ENCODE peak calls at places on chromosome 2, in eight cellular contexts. Y is H54, T is Peyer's patch, V is breast epithelium, L is A549, B is vagina, G is spleen, Q is K562. X is an unnamed sample.

GRCh38 chr2:201129044-201129505 is 13.1 kb downstream of the CFLAR start:
- DNase-seq in Y (no peak), T (no peak), V (no peak), L (peak; percentile 71), B (no peak), G (no peak), Q (no peak), X (no peak)

GRCh38 chr2:38474058-38474457 is 97.0 kb upstream of the ATL2 start:
- DNase-seq in Y (no peak), T (no peak), V (no peak), L (no peak), B (no peak), G (no peak), Q (no peak), X (no peak)

GRCh38 chr2:96832751-96833507 is 10.9 kb downstream of the ANKRD23 start:
- DNase-seq in Y (peak; percentile 70), T (peak; percentile 76), V (peak; percentile 69), L (peak; percentile 67), B (no peak), G (peak; percentile 85), Q (no peak), X (peak; percentile 46)

GRCh38 chr2:24337958-24338357 is 22.4 kb downstream of the ITSN2 start:
- DNase-seq in Y (no peak), T (no peak), V (no peak), L (no peak), B (no peak), G (no peak), Q (no peak), X (no peak)

GRCh38 chr2:101974663-101975062 is 17.1 kb upstream of the IL1R2 start:
- DNase-seq in Y (no peak), T (no peak), V (no peak), L (no peak), B (no peak), G (no peak), Q (no peak), X (no peak)

GRCh38 chr2:234241656-234242445 is 191.3 kb downstream of the SPP2 start:
- DNase-seq in Y (no peak), T (no peak), V (no peak), L (peak; percentile 85), B (no peak), G (no peak), Q (no peak), X (no peak)

GRCh38 chr2:219515874-219516629 is 1.8 kb downstream of the ASIC4 start:
- DNase-seq in Y (no peak), T (no peak), V (no peak), L (no peak), B (no peak), G (no peak), Q (no peak), X (no peak)

GRCh38 chr2:220127857-220128256 is 500.4 kb downstream of the SLC4A3 start:
- DNase-seq in Y (no peak), T (no peak), V (no peak), L (no peak), B (no peak), G (no peak), Q (no peak), X (no peak)

DNA sequence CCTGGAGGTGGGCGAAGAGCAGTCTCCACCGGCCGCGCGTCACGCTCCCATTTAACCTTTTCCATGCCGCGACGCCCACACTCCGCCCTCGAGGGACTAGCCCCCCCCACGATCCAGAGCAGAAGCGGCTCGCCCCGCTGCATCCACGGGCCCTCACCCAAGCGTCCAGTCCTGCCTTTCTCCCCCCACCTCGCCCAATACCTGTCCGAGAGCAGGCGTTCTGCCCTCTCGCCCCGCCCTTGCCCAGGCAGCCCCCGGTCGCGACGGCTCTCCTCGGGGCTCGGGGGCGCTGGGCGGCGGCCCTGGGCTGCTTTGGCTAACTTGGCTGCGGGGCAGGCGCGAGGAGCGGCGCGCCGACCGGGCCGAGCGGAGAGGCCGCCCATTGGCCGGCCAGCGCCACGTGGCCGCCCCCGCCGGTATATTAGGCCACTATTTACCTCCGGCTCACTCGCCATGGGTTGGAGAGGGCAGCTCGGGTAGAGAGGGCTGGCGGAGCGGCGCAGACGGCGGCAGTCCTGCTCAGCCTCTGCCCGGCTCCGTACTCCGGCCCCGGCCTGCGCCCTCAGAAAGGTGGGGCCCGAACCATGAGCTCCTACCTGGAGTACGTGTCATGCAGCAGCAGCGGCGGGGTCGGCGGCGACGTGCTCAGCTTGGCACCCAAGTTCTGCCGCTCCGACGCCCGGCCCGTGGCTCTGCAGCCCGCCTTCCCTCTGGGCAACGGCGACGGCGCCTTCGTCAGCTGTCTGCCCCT is at the start of gene HOXD1:
- DNase-seq in Y (peak; percentile 73), T (peak; percentile 82), V (no peak), L (peak; percentile 57), B (no peak), G (no peak), Q (peak; percentile 42), X (peak; percentile 49)
- TF ChIP-seq POLR2A in Y (peak; percentile 32), T (peak; percentile 85), V (no peak), L (no peak), B (no peak), G (no peak), Q (no peak), X (peak; percentile 23)

GRCh38 chr2:21006423-21007128 is 37.3 kb downstream of the APOB start:
- DNase-seq in Y (no peak), T (no peak), V (no peak), L (no peak), B (no peak), G (no peak), Q (no peak), X (no peak)

GRCh38 chr2:21005111-21005699 is 38.7 kb downstream of the APOB start:
- DNase-seq in Y (no peak), T (no peak), V (no peak), L (no peak), B (no peak), G (no peak), Q (no peak), X (no peak)

GRCh38 chr2:21004181-21004572 is 39.7 kb downstream of the APOB start:
- DNase-seq in Y (no peak), T (no peak), V (no peak), L (no peak), B (no peak), G (no peak), Q (no peak), X (no peak)

GRCh38 chr2:21007129-21008013 is 36.5 kb downstream of the APOB start:
- DNase-seq in Y (no peak), T (no peak), V (no peak), L (no peak), B (no peak), G (no peak), Q (no peak), X (no peak)

DNA sequence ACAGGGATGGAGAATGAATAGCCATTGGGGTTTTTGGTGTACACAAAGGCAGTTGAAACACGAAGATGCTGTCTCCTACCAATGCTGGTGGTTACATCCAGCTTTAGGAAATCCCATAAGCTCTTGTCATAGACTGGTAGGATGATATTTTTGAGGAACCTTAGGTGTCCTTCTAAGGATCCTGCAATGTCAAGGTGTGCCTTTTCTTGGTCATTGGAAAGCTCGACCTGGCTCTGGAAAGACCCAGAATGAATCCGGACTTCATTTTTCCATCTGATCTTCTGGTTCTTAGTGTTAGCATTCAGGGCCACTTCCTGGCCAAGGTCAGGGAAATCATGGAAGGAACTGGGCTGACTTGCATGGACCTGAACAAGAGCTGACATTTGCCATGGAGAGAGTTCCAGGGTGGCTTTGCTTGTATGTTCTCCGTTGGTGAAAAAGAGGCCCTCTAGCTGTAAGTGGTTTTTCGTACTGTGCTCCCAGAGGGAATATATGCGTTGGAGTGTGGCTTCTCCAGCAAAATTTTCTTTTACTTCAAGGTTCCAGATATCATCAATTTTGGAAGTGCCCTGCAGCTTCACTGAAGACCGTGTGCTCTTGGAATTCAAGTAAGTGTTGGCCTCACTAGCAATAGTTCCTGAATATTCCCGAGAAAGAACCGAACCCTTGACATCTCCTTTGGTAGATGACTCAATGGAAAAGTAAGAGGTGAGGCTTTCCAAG is 38.0 kb downstream of the APOB start:
- DNase-seq in Y (no peak), T (no peak), V (no peak), L (no peak), B (no peak), G (no peak), Q (no peak), X (no peak)
- TF ChIP-seq POLR2A in Y (no peak), T (no peak), V (no peak), L (no peak), B (no peak), G (no peak), Q (no peak), X (no peak)

DNA sequence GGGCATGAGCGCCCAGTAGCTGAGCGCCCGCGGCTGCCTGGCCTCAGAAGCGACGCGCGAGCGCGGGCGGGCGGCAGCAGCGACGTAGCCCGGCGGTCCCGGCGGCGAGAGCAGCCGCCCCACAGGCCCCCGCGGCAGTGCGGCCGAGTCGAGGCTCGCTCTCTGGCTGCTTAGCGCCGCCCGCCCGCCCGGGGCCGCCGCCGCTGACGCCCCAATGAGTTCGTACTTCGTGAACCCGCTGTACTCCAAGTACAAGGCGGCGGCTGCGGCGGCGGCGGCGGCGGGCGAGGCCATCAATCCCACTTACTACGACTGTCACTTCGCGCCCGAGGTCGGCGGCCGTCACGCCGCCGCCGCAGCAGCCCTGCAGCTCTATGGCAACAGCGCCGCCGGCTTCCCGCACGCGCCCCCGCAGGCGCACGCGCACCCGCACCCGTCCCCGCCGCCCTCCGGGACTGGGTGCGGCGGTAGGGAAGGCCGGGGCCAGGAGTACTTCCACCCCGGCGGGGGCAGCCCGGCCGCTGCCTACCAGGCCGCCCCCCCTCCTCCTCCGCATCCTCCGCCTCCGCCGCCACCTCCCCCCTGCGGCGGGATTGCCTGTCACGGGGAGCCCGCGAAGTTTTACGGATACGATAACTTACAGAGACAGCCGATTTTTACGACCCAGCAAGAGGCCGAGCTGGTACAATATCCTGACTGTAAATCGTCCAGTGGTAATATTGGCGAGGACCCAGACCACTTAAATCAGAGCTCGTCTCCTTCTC is 830 bp downstream of the HOXD8 start:
- DNase-seq in Y (peak; percentile 57), T (peak; percentile 61), V (no peak), L (peak; percentile 59), B (no peak), G (peak; percentile 84), Q (peak; percentile 58), X (peak; percentile 92)
- TF ChIP-seq POLR2A in Y (peak; percentile 25), T (no peak), V (no peak), L (no peak), B (no peak), G (no peak), Q (no peak), X (peak; percentile 20)

GRCh38 chr2:9113916-9114315 is 92.7 kb upstream of the ASAP2 start:
- DNase-seq in Y (no peak), T (no peak), V (no peak), L (no peak), B (no peak), G (no peak), Q (no peak), X (no peak)

GRCh38 chr2:9113262-9113661 is 93.3 kb upstream of the ASAP2 start:
- DNase-seq in Y (no peak), T (no peak), V (no peak), L (no peak), B (no peak), G (peak; percentile 37), Q (no peak), X (no peak)

GRCh38 chr2:9112079-9112721 is 94.4 kb upstream of the ASAP2 start:
- DNase-seq in Y (peak; percentile 94), T (no peak), V (no peak), L (peak; percentile 65), B (peak; percentile 85), G (no peak), Q (peak; percentile 66), X (peak; percentile 89)

GRCh38 chr2:9115219-9115618 is 91.4 kb upstream of the ASAP2 start:
- DNase-seq in Y (no peak), T (no peak), V (no peak), L (no peak), B (no peak), G (peak; percentile 7), Q (no peak), X (no peak)

DNA sequence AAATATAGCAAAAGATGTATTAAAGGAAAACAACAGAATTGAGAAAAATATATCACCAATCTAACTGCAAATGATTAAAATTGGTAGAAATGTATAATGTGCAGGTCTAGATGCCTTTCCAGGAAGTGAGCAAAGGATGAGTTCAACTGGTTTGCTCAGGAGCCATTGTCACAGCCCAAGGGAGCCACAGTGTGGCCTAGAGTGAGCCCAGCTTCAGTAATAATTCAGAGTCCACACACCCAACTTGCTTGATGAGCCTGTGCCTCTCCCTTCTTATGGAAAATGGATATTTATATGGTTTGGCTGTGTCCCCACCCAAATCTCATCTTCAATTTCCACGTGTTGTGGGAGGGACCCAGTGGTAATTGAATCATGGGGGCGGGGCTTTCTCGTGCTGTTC is 92.2 kb upstream of the ASAP2 start:
- DNase-seq in Y (no peak), T (no peak), V (no peak), L (no peak), B (no peak), G (peak; percentile 6), Q (no peak), X (no peak)
- TF ChIP-seq POLR2A in Y (no peak), T (no peak), V (no peak), L (no peak), B (no peak), G (no peak), Q (no peak), X (no peak)

X was measured in uterus.